ENCODE peak calls at places on chromosomes 12 and 14, in four cellular contexts. K, S, M and N are unnamed samples.

GRCh38 chr12:110861729-110862128 is 14.9 kb downstream of the CCDC63 start:
- DNase-seq in M (no peak), S (no peak), K (no peak), N (no peak)

GRCh38 chr12:64082866-64083268 is 139.2 kb downstream of the KICS2 start:
- DNase-seq in K (no peak), M (no peak), S (no peak), N (no peak)

GRCh38 chr14:68506021-68506644 is 286.7 kb downstream of the ZFP36L1 start:
- DNase-seq in K (no peak), S (no peak), M (peak; percentile 75), N (no peak)

GRCh38 chr12:4153343-4153892 is 120.1 kb upstream of the CCND2 start:
- DNase-seq in M (no peak), K (peak; percentile 66), S (no peak), N (no peak)

GRCh38 chr12:15206831-15207394 is 14.3 kb downstream of the RERG start:
- DNase-seq in S (no peak), K (no peak), M (no peak), N (no peak)

GRCh38 chr14:63853831-63854293 is 1.1 kb downstream of the SYNE2 start:
- DNase-seq in M (peak; percentile 82), K (peak; percentile 79), S (peak; percentile 56), N (peak; percentile 60)

GRCh38 chr14:105065280-105066228 is at the start of gene GPR132:
- DNase-seq in S (no peak), M (no peak), K (peak; percentile 97), N (no peak)

GRCh38 chr12:43835656-43836454 is at the start of gene TMEM117:
- DNase-seq in S (peak; percentile 90), K (peak; percentile 77), M (peak; percentile 63), N (no peak)

GRCh38 chr14:102333795-102334415 is 14.4 kb downstream of the ZNF839 start:
- DNase-seq in K (no peak), S (no peak), M (no peak), N (no peak)

GRCh38 chr12:2084553-2085296 is 31.9 kb downstream of the CACNA1C start:
- DNase-seq in M (peak; percentile 79), K (no peak), S (no peak), N (no peak)

GRCh38 chr14:75041613-75042012 is 9.7 kb downstream of the MLH3 start:
- DNase-seq in S (no peak), K (no peak), M (no peak), N (no peak)

GRCh38 chr14:42541535-42542001 is 934.9 kb downstream of the LRFN5 start:
- DNase-seq in S (no peak), M (no peak), K (no peak), N (no peak)

GRCh38 chr12:93146278-93146939 is 217.3 kb upstream of the EEA1 start:
- DNase-seq in K (no peak), M (peak; percentile 31), S (no peak), N (no peak)

GRCh38 chr14:69701857-69702256 is 65.1 kb upstream of the SRSF5 start:
- DNase-seq in M (no peak), S (no peak), K (no peak), N (no peak)

GRCh38 chr14:98259881-98260280 is 1012.1 kb downstream of the BCL11B start:
- DNase-seq in M (no peak), K (no peak), S (no peak), N (no peak)

GRCh38 chr12:14982986-14983385 is 10.1 kb downstream of the PDE6H start:
- DNase-seq in K (no peak), S (no peak), M (no peak), N (no peak)

GRCh38 chr12:84572186-84572585 is 340.4 kb downstream of the SLC6A15 start:
- DNase-seq in M (no peak), S (no peak), K (no peak), N (no peak)

GRCh38 chr12:121128908-121129704 is 3.6 kb upstream of the P2RX7 start:
- DNase-seq in S (peak; percentile 47), K (peak; percentile 83), M (peak; percentile 30), N (no peak)